ENCODE peak calls at places on chromosomes 13 and 19, in ten cellular contexts. Y is iPS-NIHi11; W is T47D; K is ACHN; Q is astrocyte of the spinal cord; F is AG08396; M is dorsolateral prefrontal cortex; A is activated naive CD8-positive, alpha-beta T cell treated with anti-CD3 and anti-CD28 coated beads for 36 hours; B is sciatic nerve; U is A172. S is an unnamed sample.

GRCh38 chr13:47094734-47095434 is 198.0 kb upstream of the HTR2A start:
- DNase-seq in Y (no peak), W (no peak), K (no peak), Q (no peak), F (no peak), M (no peak), A (no peak), B (no peak), U (no peak), S (no peak)

GRCh38 chr19:2636897-2637683 is 65.4 kb downstream of the GNG7 start:
- DNase-seq in Y (peak), W (peak), K (peak), Q (peak), F (peak), M (peak), A (peak), B (peak), U (peak), S (peak)

GRCh38 chr19:33819875-33820781 is 23.5 kb downstream of the KCTD15 start:
- DNase-seq in Y (peak), W (peak), K (peak), Q (peak), F (peak), M (no peak), A (peak), B (peak), U (peak), S (peak)

GRCh38 chr13:47904239-47904638 is 96.8 kb downstream of the SUCLA2 start:
- DNase-seq in Y (no peak), W (no peak), K (peak), Q (no peak), F (no peak), M (no peak), A (no peak), B (no peak), U (peak), S (no peak)

GRCh38 chr19:12800873-12801465 is 631 bp downstream of the PRDX2 start:
- DNase-seq in Y (no peak), W (no peak), K (no peak), Q (no peak), F (peak), M (no peak), A (peak), B (peak), U (no peak), S (no peak)

GRCh38 chr13:40496035-40496810 is 170.2 kb downstream of the FOXO1 start:
- DNase-seq in Y (no peak), W (no peak), K (no peak), Q (no peak), F (no peak), M (no peak), A (no peak), B (no peak), U (no peak), S (no peak)

GRCh38 chr19:23116802-23117571 is at the start of gene ZNF730:
- DNase-seq in Y (peak), W (peak), K (no peak), Q (peak), F (peak), M (peak), A (peak), B (peak), U (peak), S (peak)

GRCh38 chr19:54207908-54208783 is 7.5 kb downstream of the RPS9 start:
- DNase-seq in Y (no peak), W (peak), K (no peak), Q (peak), F (no peak), M (no peak), A (peak), B (peak), U (peak), S (peak)

GRCh38 chr19:3398114-3398899 is 31.9 kb downstream of the NFIC start:
- DNase-seq in Y (peak), W (peak), K (no peak), Q (peak), F (no peak), M (peak), A (no peak), B (peak), U (no peak), S (peak)

GRCh38 chr13:94305934-94306333 is 173.5 kb downstream of the DCT start:
- DNase-seq in Y (no peak), W (no peak), K (no peak), Q (no peak), F (no peak), M (no peak), A (no peak), B (no peak), U (no peak), S (no peak)

GRCh38 chr13:90997951-90998350 is 349.5 kb upstream of the MIR17HG start:
- DNase-seq in Y (no peak), W (no peak), K (no peak), Q (no peak), F (no peak), M (no peak), A (no peak), B (no peak), U (no peak), S (no peak)

GRCh38 chr13:113927661-113928581 is 46.0 kb downstream of the C13orf46 start:
- DNase-seq in Y (no peak), W (peak), K (no peak), Q (peak), F (peak), M (no peak), A (no peak), B (peak), U (peak), S (no peak)

GRCh38 chr13:44385401-44385800 is 11.8 kb downstream of the SERP2 start:
- DNase-seq in Y (no peak), W (no peak), K (no peak), Q (no peak), F (no peak), M (no peak), A (no peak), B (no peak), U (no peak), S (no peak)

GRCh38 chr13:112575295-112575622 is 12.7 kb downstream of the TUBGCP3 start:
- DNase-seq in Y (no peak), W (no peak), K (no peak), Q (no peak), F (no peak), M (no peak), A (no peak), B (no peak), U (no peak), S (no peak)

GRCh38 chr13:106140476-106140875 is 395.0 kb downstream of the EFNB2 start:
- DNase-seq in Y (no peak), W (no peak), K (no peak), Q (no peak), F (no peak), M (no peak), A (no peak), B (no peak), U (no peak), S (no peak)

S was measured in lower lobe of right lung.